ENCODE peak calls at places on chromosomes 1 and 21, in seven cellular contexts. I, Q, T, J, A, U and M are unnamed samples.

GRCh38 chr1:28370220-28371010 is 875 bp downstream of the PHACTR4 start:
- DNase-seq in I (no peak), Q (no peak), T (peak; percentile 29), J (no peak), A (no peak), U (no peak), M (no peak)

GRCh38 chr21:36048357-36048756 is 12.0 kb downstream of the SETD4 start:
- DNase-seq in I (no peak), Q (no peak), T (no peak), J (no peak), A (no peak), U (no peak), M (no peak)

GRCh38 chr1:214537219-214537618 is 14.2 kb downstream of the PTPN14 start:
- DNase-seq in I (no peak), Q (no peak), T (no peak), J (no peak), A (no peak), U (no peak), M (no peak)

GRCh38 chr1:208132287-208132882 is 111.8 kb downstream of the PLXNA2 start:
- DNase-seq in I (peak; percentile 88), Q (peak; percentile 84), T (peak; percentile 82), J (peak; percentile 89), A (peak; percentile 91), U (peak; percentile 30), M (peak; percentile 91)

GRCh38 chr1:241837901-241838300 is 10.1 kb upstream of the EXO1 start:
- DNase-seq in I (peak; percentile 26), Q (no peak), T (no peak), J (no peak), A (no peak), U (no peak), M (no peak)

GRCh38 chr1:42750041-42750440 is 10.0 kb upstream of the CLDN19 start:
- DNase-seq in I (no peak), Q (no peak), T (no peak), J (no peak), A (no peak), U (no peak), M (no peak)

GRCh38 chr1:227170361-227171166 is 147.7 kb downstream of the CDC42BPA start:
- DNase-seq in I (no peak), Q (no peak), T (no peak), J (no peak), A (no peak), U (no peak), M (no peak)

GRCh38 chr1:200180821-200181220 is 153.3 kb downstream of the NR5A2 start:
- DNase-seq in I (no peak), Q (no peak), T (no peak), J (no peak), A (no peak), U (no peak), M (no peak)

GRCh38 chr21:25334046-25334730 is 273.1 kb downstream of the MRPL39 start:
- DNase-seq in I (no peak), Q (no peak), T (no peak), J (no peak), A (no peak), U (no peak), M (no peak)

GRCh38 chr1:165871311-165872067 is 44.1 kb downstream of the UCK2 start:
- DNase-seq in I (peak; percentile 23), Q (peak; percentile 50), T (peak; percentile 50), J (peak; percentile 65), A (no peak), U (no peak), M (peak; percentile 32)

GRCh38 chr1:54077359-54077758 is 24.0 kb downstream of the TCEANC2 start:
- DNase-seq in I (no peak), Q (no peak), T (no peak), J (no peak), A (no peak), U (no peak), M (no peak)

GRCh38 chr1:184870319-184870718 is 104.0 kb downstream of the NIBAN1 start:
- DNase-seq in I (no peak), Q (no peak), T (no peak), J (no peak), A (no peak), U (no peak), M (no peak)

GRCh38 chr1:58829861-58830260 is 46.0 kb upstream of the JUN start:
- DNase-seq in I (no peak), Q (no peak), T (no peak), J (no peak), A (no peak), U (no peak), M (no peak)

GRCh38 chr1:41758904-41759548 is 159.7 kb downstream of the HIVEP3 start:
- DNase-seq in I (no peak), Q (no peak), T (no peak), J (no peak), A (no peak), U (no peak), M (no peak)

GRCh38 chr21:33780631-33781030 is 135.0 kb downstream of the ATP5PO start:
- DNase-seq in I (no peak), Q (no peak), T (no peak), J (no peak), A (no peak), U (no peak), M (no peak)

GRCh38 chr1:186302378-186302920 is 72.6 kb downstream of the TPR start:
- DNase-seq in I (no peak), Q (no peak), T (no peak), J (no peak), A (no peak), U (no peak), M (no peak)

GRCh38 chr1:40422630-40423263 is 27.5 kb upstream of the ZFP69B start:
- DNase-seq in I (no peak), Q (no peak), T (no peak), J (no peak), A (no peak), U (no peak), M (no peak)

GRCh38 chr1:27643626-27644368 is 8.8 kb upstream of the FGR start:
- DNase-seq in I (peak; percentile 66), Q (peak; percentile 48), T (no peak), J (peak; percentile 64), A (no peak), U (no peak), M (no peak)

GRCh38 chr21:45079351-45079750 is 5.0 kb downstream of the ADARB1 start:
- DNase-seq in I (no peak), Q (no peak), T (no peak), J (no peak), A (no peak), U (no peak), M (no peak)
- TF ChIP-seq CTCF in I (no peak), Q (no peak), T (no peak), J (no peak), A (no peak), U (no peak), M (no peak)

DNA sequence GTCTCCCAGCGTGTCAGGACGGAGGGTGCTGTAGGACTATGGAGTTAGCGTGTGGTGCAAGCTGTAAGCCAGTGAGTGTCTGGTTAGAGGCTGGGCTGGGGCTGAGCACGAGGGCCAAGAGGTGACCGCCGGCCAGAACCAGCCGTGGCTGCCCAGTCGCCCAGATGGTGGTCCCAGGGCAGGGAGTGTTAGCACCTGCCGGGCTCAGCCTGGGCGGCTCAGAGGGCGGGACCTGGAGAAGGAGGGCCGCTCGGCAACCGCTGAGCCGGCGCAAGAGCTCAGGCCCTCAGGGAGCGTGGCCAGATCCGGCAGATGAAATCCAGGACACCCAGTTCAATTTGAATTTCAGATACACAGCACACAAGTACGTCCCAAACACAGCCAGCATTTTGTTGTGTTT is 87.9 kb downstream of the PRDM16 start:
- DNase-seq in I (no peak), Q (no peak), T (no peak), J (no peak), A (no peak), U (no peak), M (no peak)
- H3K27me3 ChIP-seq in I (no peaks in the 10 kb centered on the region), Q (peaks cover 39% of the 10 kb centered on the region), T (no peaks in the 10 kb centered on the region), J (peaks cover 25% of the 10 kb centered on the region), A (no peaks in the 10 kb centered on the region), U (no peaks in the 10 kb centered on the region), M (no peaks in the 10 kb centered on the region)

GRCh38 chr21:45410151-45410864 is 5.3 kb downstream of the COL18A1 start:
- DNase-seq in I (no peak), Q (peak; percentile 33), T (no peak), J (no peak), A (peak; percentile 53), U (no peak), M (no peak)

GRCh38 chr21:45412909-45413581 is 8.1 kb downstream of the COL18A1 start:
- DNase-seq in I (no peak), Q (peak; percentile 13), T (no peak), J (no peak), A (peak; percentile 27), U (no peak), M (no peak)

GRCh38 chr21:45410865-45411809 is 6.2 kb downstream of the COL18A1 start:
- DNase-seq in I (peak; percentile 80), Q (peak; percentile 76), T (no peak), J (no peak), A (peak; percentile 47), U (no peak), M (no peak)

GRCh38 chr21:45412491-45412890 is 7.5 kb downstream of the COL18A1 start:
- DNase-seq in I (no peak), Q (peak; percentile 5), T (no peak), J (no peak), A (peak; percentile 34), U (no peak), M (no peak)

DNA sequence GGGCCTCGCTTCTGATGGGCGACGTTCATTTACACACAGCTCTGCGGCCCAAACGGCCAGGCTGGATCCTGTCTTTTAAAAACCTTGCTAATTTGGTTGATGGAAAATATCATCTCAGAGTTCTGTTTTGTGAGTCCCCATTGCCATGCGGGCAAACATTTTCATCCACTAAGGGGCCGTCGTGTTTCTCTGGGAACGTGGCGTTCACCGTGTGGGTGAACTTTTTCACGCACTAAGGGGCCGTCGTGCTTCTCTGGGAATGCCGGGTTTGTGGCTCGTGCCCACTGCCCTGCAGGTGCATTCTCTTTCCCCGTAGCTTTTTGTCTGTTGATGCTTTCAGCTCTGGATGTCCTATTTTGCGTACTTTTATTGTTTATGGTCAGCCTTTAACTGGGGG is 6.8 kb downstream of the COL18A1 start:
- DNase-seq in I (no peak), Q (no peak), T (no peak), J (no peak), A (no peak), U (no peak), M (no peak)
- H3K4me1 ChIP-seq in I (peaks cover 48% of the 10 kb centered on the region), Q (peaks cover 90% of the 10 kb centered on the region), T (peaks cover 6% of the 10 kb centered on the region), J (peaks cover 7% of the 10 kb centered on the region), A (no peaks in the 10 kb centered on the region), U (peaks cover 44% of the 10 kb centered on the region), M (peaks cover 46% of the 10 kb centered on the region)

DNA sequence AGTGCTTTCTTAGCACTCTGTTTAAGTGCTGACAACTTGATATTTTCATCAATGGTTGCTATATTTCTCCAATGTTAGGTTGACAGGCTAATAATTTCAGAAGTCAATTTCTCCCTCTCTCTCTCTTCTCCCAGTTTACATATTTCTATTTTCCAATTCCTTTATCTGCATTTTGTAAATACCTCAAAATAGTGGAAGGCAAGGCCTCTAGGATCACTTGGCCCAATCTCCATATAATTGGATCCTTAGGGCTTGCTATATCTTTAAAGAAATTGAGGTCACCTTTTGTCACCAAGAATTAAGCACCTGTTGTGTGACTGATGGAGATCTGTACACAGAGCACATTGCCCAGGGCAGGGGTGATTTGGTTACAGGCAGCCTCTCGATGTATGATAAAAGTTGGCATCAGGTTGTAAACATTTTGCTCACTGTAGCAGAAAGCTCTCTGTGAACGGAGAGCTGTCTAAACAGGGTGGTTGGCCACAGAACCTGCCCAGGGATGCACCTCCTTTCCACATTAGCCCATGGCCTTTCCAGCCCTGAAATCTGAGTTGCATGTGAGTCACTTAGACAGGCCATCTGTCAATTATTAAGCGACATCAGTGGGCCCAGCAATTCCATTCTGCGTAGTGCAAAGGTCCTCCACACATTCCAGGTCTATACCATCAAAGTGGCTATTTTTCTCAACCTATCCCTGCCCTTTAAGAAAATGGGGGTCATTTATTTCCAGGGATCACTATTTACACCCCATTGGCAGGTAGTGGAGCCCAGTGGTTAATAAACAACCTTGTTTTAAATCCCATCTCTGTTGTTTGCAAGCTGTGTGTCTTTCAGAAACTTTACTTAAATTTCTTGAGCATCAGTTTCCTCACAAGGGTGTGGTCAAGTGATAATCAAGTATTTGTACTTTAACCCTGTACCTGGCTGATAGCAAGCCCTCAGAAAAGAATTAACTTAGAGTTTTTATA is 29.1 kb upstream of the IRF2BP2 start:
- DNase-seq in I (peak; percentile 84), Q (no peak), T (no peak), J (no peak), A (no peak), U (no peak), M (peak; percentile 93)
- TF ChIP-seq CTCF in I (no peak), Q (no peak), T (no peak), J (no peak), A (no peak), U (no peak), M (no peak)